ENCODE peak calls at places on chromosomes 6 and 20, in nine cellular contexts. G, K, L, R, E, X, C, B and A are unnamed samples.

GRCh38 chr6:91860951-91861350 is 1274.1 kb upstream of the MAP3K7 start:
- DNase-seq in G (no peak), K (peak), L (peak), R (no peak), E (no peak), X (no peak), C (no peak), B (no peak), A (no peak)

GRCh38 chr20:40997116-40997515 is 31.5 kb upstream of the TOP1 start:
- DNase-seq in G (no peak), K (no peak), L (no peak), R (no peak), E (no peak), X (no peak), C (peak), B (no peak), A (no peak)

GRCh38 chr6:112906737-112907136 is 559.6 kb downstream of the RFPL4B start:
- DNase-seq in G (no peak), K (no peak), L (no peak), R (no peak), E (no peak), X (peak), C (no peak), B (no peak), A (no peak)

GRCh38 chr6:145815875-145816274 is 1.3 kb upstream of the FBXO30 start:
- DNase-seq in G (no peak), K (no peak), L (no peak), R (no peak), E (no peak), X (no peak), C (no peak), B (no peak), A (no peak)

GRCh38 chr20:8601542-8601912 is 467.4 kb upstream of the PLCB4 start:
- DNase-seq in G (no peak), K (no peak), L (peak), R (no peak), E (no peak), X (no peak), C (no peak), B (no peak), A (no peak)

GRCh38 chr20:48689874-48690571 is 137.8 kb downstream of the PREX1 start:
- DNase-seq in G (no peak), K (no peak), L (no peak), R (no peak), E (no peak), X (no peak), C (no peak), B (no peak), A (no peak)

GRCh38 chr20:54199721-54200176 is 8.1 kb upstream of the PFDN4 start:
- DNase-seq in G (peak), K (peak), L (peak), R (peak), E (peak), X (peak), C (peak), B (peak), A (no peak)

GRCh38 chr20:13006825-13007224 is 1.9 kb upstream of the SPTLC3 start:
- DNase-seq in G (no peak), K (no peak), L (peak), R (no peak), E (no peak), X (peak), C (no peak), B (no peak), A (no peak)

GRCh38 chr6:149284904-149285303 is 32.6 kb upstream of the TAB2 start:
- DNase-seq in G (no peak), K (no peak), L (peak), R (no peak), E (no peak), X (no peak), C (no peak), B (no peak), A (no peak)

GRCh38 chr20:24657211-24657610 is 187.8 kb downstream of the SYNDIG1 start:
- DNase-seq in G (peak), K (peak), L (no peak), R (no peak), E (no peak), X (no peak), C (no peak), B (no peak), A (no peak)

GRCh38 chr20:1757606-1758507 is 100.3 kb upstream of the SIRPG start:
- DNase-seq in G (no peak), K (no peak), L (no peak), R (no peak), E (no peak), X (no peak), C (no peak), B (no peak), A (no peak)

GRCh38 chr6:11381801-11382513 is 149.5 kb upstream of the NEDD9 start:
- DNase-seq in G (no peak), K (no peak), L (no peak), R (peak), E (no peak), X (no peak), C (no peak), B (no peak), A (peak)

GRCh38 chr6:52390361-52390727 is 28.4 kb downstream of the PAQR8 start:
- DNase-seq in G (no peak), K (no peak), L (peak), R (peak), E (no peak), X (peak), C (no peak), B (no peak), A (peak)

GRCh38 chr6:158387036-158387435 is 74.8 kb downstream of the TULP4 start:
- DNase-seq in G (no peak), K (peak), L (no peak), R (no peak), E (no peak), X (no peak), C (no peak), B (no peak), A (no peak)

GRCh38 chr6:16239090-16239797 is 857 bp downstream of the GMPR start:
- DNase-seq in G (peak), K (no peak), L (no peak), R (no peak), E (peak), X (no peak), C (peak), B (no peak), A (no peak)

GRCh38 chr6:163825033-163825432 is 410.5 kb downstream of the QKI start:
- DNase-seq in G (no peak), K (no peak), L (peak), R (no peak), E (no peak), X (peak), C (no peak), B (no peak), A (no peak)

GRCh38 chr20:62791301-62792181 is 4.7 kb upstream of the MRGBP start:
- DNase-seq in G (peak), K (peak), L (peak), R (peak), E (peak), X (peak), C (peak), B (peak), A (peak)

GRCh38 chr20:51695574-51696303 is 72.5 kb downstream of the ATP9A start:
- DNase-seq in G (no peak), K (peak), L (peak), R (no peak), E (no peak), X (peak), C (no peak), B (no peak), A (no peak)

GRCh38 chr6:162849269-162849668 is 121.5 kb downstream of the PACRG start:
- DNase-seq in G (no peak), K (no peak), L (no peak), R (no peak), E (no peak), X (no peak), C (no peak), B (no peak), A (no peak)

GRCh38 chr20:1802385-1803215 is 92.6 kb upstream of the SIRPA start:
- DNase-seq in G (peak), K (peak), L (peak), R (peak), E (no peak), X (peak), C (peak), B (no peak), A (peak)

GRCh38 chr6:100460650-100461204 is 4.0 kb downstream of the SIM1 start:
- DNase-seq in G (no peak), K (peak), L (no peak), R (no peak), E (no peak), X (peak), C (no peak), B (no peak), A (no peak)

GRCh38 chr6:144219056-144219685 is 66.0 kb upstream of the UTRN start:
- DNase-seq in G (no peak), K (peak), L (peak), R (peak), E (no peak), X (peak), C (no peak), B (no peak), A (peak)

GRCh38 chr6:112270756-112271155 is 16.4 kb upstream of the LAMA4 start:
- DNase-seq in G (no peak), K (no peak), L (no peak), R (no peak), E (no peak), X (no peak), C (no peak), B (no peak), A (no peak)

GRCh38 chr6:11161031-11161966 is 49.8 kb upstream of the ERVFRD-1 start:
- DNase-seq in G (no peak), K (no peak), L (peak), R (no peak), E (no peak), X (peak), C (no peak), B (no peak), A (no peak)

GRCh38 chr20:17683218-17684076 is 1.4 kb upstream of the RRBP1 start:
- DNase-seq in G (no peak), K (no peak), L (no peak), R (no peak), E (no peak), X (no peak), C (no peak), B (no peak), A (no peak)

GRCh38 chr20:45019764-45020126 is 53.4 kb downstream of the STK4 start:
- DNase-seq in G (no peak), K (no peak), L (no peak), R (no peak), E (no peak), X (no peak), C (no peak), B (no peak), A (no peak)

GRCh38 chr6:107567643-107568042 is 77.7 kb downstream of the SOBP start:
- DNase-seq in G (no peak), K (no peak), L (no peak), R (no peak), E (no peak), X (no peak), C (no peak), B (no peak), A (no peak)

GRCh38 chr6:18147160-18147559 is 7.7 kb downstream of the TPMT start:
- DNase-seq in G (no peak), K (no peak), L (peak), R (no peak), E (no peak), X (peak), C (no peak), B (no peak), A (no peak)

GRCh38 chr20:45592574-45593189 is 13.6 kb upstream of the WFDC8 start:
- DNase-seq in G (no peak), K (peak), L (peak), R (peak), E (no peak), X (peak), C (no peak), B (no peak), A (peak)

GRCh38 chr6:134177753-134178229 is 125.4 kb upstream of the SLC2A12 start:
- DNase-seq in G (no peak), K (no peak), L (no peak), R (peak), E (peak), X (peak), C (no peak), B (no peak), A (no peak)

GRCh38 chr20:40390654-40391053 is 298.4 kb downstream of the MAFB start:
- DNase-seq in G (no peak), K (no peak), L (peak), R (no peak), E (no peak), X (peak), C (no peak), B (no peak), A (no peak)

GRCh38 chr20:43037605-43038309 is 151.9 kb downstream of the PTPRT start:
- DNase-seq in G (no peak), K (no peak), L (no peak), R (no peak), E (no peak), X (no peak), C (no peak), B (no peak), A (no peak)

GRCh38 chr6:4806308-4807190 is 30.3 kb downstream of the CDYL start:
- DNase-seq in G (no peak), K (no peak), L (no peak), R (no peak), E (no peak), X (no peak), C (no peak), B (no peak), A (no peak)
- TF ChIP-seq CTCF in G (no peak), K (no peak), L (no peak), R (no peak), E (no peak), X (no peak), C (peak), B (no peak), A (no peak)

GRCh38 chr6:33124947-33125346 is 49.2 kb downstream of the HLA-DPB1 start:
- DNase-seq in G (no peak), K (no peak), L (no peak), R (no peak), E (no peak), X (no peak), C (no peak), B (no peak), A (no peak)
- H3K4me3 ChIP-seq in G (no peak), K (no peak), L (no peak), R (no peak), E (no peak), X (no peak), C (no peak), B (no peak), A (no peak)

DNA sequence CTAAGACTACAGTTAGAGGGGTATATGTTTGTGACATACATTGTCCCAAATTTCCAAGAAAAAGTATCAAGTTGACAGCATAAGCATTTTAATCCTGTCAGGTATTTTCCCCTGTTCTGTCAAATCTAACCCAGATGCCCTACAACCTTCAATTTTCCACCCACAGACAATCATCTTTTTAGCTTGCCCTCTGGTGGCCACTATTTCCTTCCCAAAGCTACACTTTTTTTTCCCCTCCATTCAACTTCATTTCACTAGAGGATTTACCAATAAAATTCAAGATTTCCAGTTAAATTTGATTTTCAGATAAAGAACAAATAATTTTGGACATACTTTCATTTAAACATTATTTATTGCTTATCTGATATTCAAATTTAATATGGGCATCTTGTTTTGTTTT is 286.6 kb downstream of the TENT5A start:
- DNase-seq in G (no peak), K (peak), L (peak), R (no peak), E (no peak), X (peak), C (no peak), B (no peak), A (no peak)
- TF ChIP-seq CTCF in G (no peak), K (peak), L (peak), R (no peak), E (peak), X (peak), C (peak), B (no peak), A (no peak)

DNA sequence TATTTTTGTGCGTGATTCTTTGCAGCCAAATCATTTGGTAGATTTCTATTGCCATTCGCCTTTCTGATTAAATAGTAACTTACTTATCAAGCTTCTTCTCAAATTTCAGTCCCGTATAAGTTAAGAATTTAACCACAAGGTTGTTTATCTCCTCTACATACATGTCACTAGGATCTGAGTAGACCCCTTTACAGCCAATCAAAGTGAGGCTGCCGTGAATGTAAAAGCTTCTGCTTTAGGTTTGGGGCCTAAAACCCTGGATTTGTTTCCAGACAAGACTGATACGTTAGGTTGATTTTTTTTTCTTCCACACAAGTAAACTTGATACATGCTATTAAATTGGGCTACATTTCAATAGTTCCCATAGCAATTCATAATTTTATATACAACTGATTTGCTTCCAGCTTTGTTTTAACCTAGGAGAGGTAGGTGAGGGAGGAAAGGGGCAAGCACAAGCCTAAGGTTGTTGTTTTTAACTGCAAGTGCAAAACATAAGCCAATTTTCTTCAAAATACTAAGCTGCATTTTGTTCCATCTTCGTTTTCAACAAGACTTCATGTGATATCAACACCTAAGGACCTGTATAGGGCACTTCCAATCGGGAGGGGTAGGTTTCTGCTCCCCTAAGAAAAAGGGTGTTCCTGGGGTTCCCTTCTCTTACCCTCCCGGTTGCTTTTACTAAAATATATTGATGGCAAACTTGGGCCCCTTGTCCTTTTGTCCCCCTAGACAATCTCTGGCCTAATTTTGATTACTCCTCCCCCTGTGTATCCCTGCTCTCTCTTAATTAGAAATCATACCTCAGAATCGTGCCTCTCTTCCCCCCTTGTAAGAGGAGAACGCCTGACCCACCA is 1.7 kb downstream of the RANBP9 start:
- DNase-seq in G (no peak), K (no peak), L (peak), R (no peak), E (no peak), X (peak), C (no peak), B (no peak), A (no peak)
- H3K4me3 ChIP-seq in G (peak), K (peak), L (peak), R (peak), E (peak), X (peak), C (peak), B (peak), A (peak)

GRCh38 chr6:50091641-50092040 is 41.9 kb upstream of the DEFB112 start:
- DNase-seq in G (no peak), K (no peak), L (peak), R (no peak), E (no peak), X (peak), C (no peak), B (no peak), A (no peak)

GRCh38 chr6:50093116-50093937 is 43.6 kb upstream of the DEFB112 start:
- DNase-seq in G (no peak), K (peak), L (no peak), R (no peak), E (no peak), X (no peak), C (no peak), B (no peak), A (no peak)

DNA sequence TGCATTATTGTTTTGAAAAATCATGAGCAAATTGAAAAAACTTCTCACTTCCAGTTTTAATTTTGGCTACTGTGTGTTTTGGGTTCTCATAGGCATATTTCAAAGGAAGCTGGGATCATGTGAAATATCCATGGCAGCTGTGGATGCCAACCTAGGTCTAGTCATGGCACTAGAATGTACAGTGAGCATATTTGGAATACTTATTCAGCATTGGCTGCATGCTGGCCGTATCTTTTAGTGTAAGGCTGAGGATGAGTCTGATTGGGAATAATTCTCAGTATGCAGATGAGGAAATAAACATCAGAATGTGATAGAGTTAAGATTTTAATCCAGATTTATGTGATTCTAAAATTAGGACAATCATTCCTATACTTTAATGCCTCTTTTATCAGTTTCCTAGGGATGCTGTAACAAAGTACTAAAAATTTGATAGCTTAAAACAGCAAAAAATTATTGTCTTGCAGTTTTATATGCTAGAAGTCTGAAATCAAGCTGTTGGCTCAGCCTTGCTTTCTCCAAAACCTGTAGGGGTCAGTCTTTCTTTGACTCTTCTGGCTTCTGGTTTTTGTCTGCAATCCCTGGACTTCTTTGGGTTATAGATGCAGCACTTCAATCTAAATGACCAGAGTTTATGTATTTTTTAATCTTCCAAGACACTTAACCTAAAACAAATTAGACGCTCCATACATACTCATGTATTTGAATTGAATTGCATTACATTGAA is 37.7 kb upstream of the DEFB112 start:
- DNase-seq in G (no peak), K (no peak), L (peak), R (no peak), E (no peak), X (peak), C (no peak), B (no peak), A (no peak)
- TF ChIP-seq CTCF in G (no peak), K (no peak), L (no peak), R (no peak), E (no peak), X (peak), C (no peak), B (no peak), A (no peak)

GRCh38 chr6:140003217-140003616 is 628.8 kb upstream of the CITED2 start:
- DNase-seq in G (no peak), K (no peak), L (no peak), R (no peak), E (no peak), X (no peak), C (no peak), B (no peak), A (no peak)
- H3K4me3 ChIP-seq in G (no peak), K (no peak), L (no peak), R (no peak), E (no peak), X (no peak), C (no peak), B (no peak), A (no peak)